ENCODE peak calls at places on chromosome 12, in five cellular contexts. Z is stomach, O is mucosa of descending colon, W is IMR-90, T is tibial artery. E is an unnamed sample.
A peak's percentile ranks its signal among the peaks of the same experiment; 100 is the strongest.

GRCh38 chr12:67916266-67916970 is 72.8 kb upstream of the IFNG-AS1 start:
- DNase-seq in Z (no peak), O (no peak), W (peak; percentile 24), T (no peak), E (no peak)

GRCh38 chr12:107571492-107571891 is 114.1 kb upstream of the PWP1 start:
- DNase-seq in Z (no peak), O (no peak), W (no peak), T (no peak), E (no peak)

GRCh38 chr12:49950310-49951251 is at the start of gene AQP2:
- DNase-seq in Z (no peak), O (no peak), W (no peak), T (no peak), E (no peak)

GRCh38 chr12:4225571-4225970 is 48.0 kb upstream of the CCND2 start:
- DNase-seq in Z (no peak), O (no peak), W (no peak), T (no peak), E (no peak)

GRCh38 chr12:132617822-132618682 is 524 bp upstream of the P2RX2 start:
- DNase-seq in Z (no peak), O (peak; percentile 35), W (no peak), T (no peak), E (no peak)

GRCh38 chr12:61232040-61232439 is 1028.2 kb upstream of the USP15 start:
- DNase-seq in Z (no peak), O (no peak), W (no peak), T (no peak), E (no peak)

GRCh38 chr12:130879212-130879686 is 7.4 kb downstream of the RAN start:
- DNase-seq in Z (no peak), O (no peak), W (no peak), T (no peak), E (no peak)

GRCh38 chr12:24617471-24617870 is 331.4 kb downstream of the BCAT1 start:
- DNase-seq in Z (no peak), O (no peak), W (peak; percentile 77), T (no peak), E (no peak)

GRCh38 chr12:47762850-47763440 is 4.3 kb upstream of the RAPGEF3 start:
- DNase-seq in Z (no peak), O (no peak), W (no peak), T (no peak), E (no peak)

GRCh38 chr12:12777056-12777455 is 8.4 kb upstream of the APOLD1 start:
- DNase-seq in Z (no peak), O (no peak), W (no peak), T (no peak), E (no peak)

GRCh38 chr12:59087077-59087673 is 166.9 kb upstream of the LRIG3 start:
- DNase-seq in Z (no peak), O (no peak), W (peak; percentile 39), T (no peak), E (no peak)

GRCh38 chr12:22670762-22671161 is 45.8 kb downstream of the ETNK1 start:
- DNase-seq in Z (no peak), O (no peak), W (peak; percentile 12), T (no peak), E (no peak)

GRCh38 chr12:54261817-54262402 is 18.0 kb downstream of the CBX5 start:
- DNase-seq in Z (no peak), O (no peak), W (no peak), T (no peak), E (no peak)

GRCh38 chr12:116370004-116370404 is 92.5 kb upstream of the MED13L start:
- DNase-seq in Z (no peak), O (no peak), W (peak; percentile 83), T (no peak), E (no peak)

GRCh38 chr12:117684471-117684870 is 284.3 kb downstream of the KSR2 start:
- DNase-seq in Z (no peak), O (no peak), W (no peak), T (no peak), E (no peak)

GRCh38 chr12:65325183-65325582 is 46.7 kb downstream of the MSRB3 start:
- DNase-seq in Z (no peak), O (no peak), W (no peak), T (no peak), E (no peak)

GRCh38 chr12:12387521-12387920 is 30.6 kb downstream of the BORCS5 start:
- DNase-seq in Z (no peak), O (no peak), W (peak; percentile 59), T (no peak), E (no peak)

GRCh38 chr12:132398386-132398991 is 69.1 kb upstream of the GALNT9 start:
- DNase-seq in Z (no peak), O (no peak), W (no peak), T (peak; percentile 65), E (no peak)

GRCh38 chr12:24111591-24111990 is 162.1 kb upstream of the SOX5 start:
- DNase-seq in Z (no peak), O (no peak), W (peak; percentile 68), T (no peak), E (no peak)

GRCh38 chr12:3315201-3315661 is 175.8 kb upstream of the PRMT8 start:
- DNase-seq in Z (peak; percentile 83), O (peak; percentile 34), W (peak; percentile 81), T (no peak), E (no peak)

GRCh38 chr12:132422057-132423043 is 67.6 kb upstream of the FBRSL1 start:
- DNase-seq in Z (no peak), O (no peak), W (peak; percentile 42), T (no peak), E (no peak)

GRCh38 chr12:123910057-123910456 is 62.6 kb downstream of the CCDC92 start:
- DNase-seq in Z (no peak), O (no peak), W (no peak), T (no peak), E (no peak)

GRCh38 chr12:117580718-117581062 is 219.3 kb upstream of the NOS1 start:
- DNase-seq in Z (no peak), O (peak; percentile 52), W (no peak), T (peak; percentile 79), E (no peak)

GRCh38 chr12:88552672-88553079 is 27.6 kb downstream of the KITLG start:
- DNase-seq in Z (no peak), O (no peak), W (peak; percentile 55), T (no peak), E (no peak)

DNA sequence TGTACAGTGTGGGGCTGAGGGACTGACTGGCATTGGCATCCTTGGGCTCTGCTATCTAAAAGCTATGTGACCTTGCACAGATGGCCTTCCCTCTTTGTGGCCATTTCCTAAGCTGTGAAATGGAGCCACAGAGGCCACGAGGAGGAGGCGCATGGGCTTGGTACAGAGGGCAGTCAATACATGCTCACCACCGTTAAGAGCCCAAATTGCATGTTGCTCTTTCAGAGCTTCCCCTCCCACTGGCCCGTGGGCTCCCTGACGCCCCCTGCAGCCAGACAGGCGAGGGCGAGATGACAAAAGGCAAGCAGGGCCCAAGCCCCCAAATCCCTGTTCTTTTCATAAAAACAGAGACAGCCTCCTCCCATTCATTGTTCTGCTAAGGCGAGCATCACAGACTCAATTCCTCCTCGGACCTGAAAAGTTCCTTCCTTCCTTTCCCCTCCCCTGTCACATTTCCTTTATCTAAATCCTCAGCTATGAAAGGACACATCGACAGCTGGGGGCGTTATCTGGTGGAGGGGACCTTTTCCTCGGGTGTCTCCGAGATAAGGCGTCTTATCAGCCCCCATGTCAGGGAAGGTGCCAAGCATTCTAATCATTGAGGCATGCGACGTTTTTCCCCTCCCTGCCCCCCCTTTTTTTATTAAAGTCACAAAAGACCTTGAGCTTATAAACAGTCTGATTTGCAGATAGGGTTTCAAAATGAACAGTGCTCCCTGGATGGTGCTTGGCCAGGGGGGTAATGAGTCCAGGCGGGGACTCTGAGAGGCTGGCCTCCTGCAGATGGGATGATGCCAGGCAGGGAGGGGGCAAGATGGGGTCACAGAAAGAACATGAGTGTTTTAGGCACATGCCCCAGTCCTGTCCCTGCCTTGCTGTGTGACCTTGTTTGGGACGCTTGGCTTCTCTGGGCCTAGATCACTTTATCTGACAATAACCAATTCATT is 26.4 kb downstream of the FAM222A start:
- DNase-seq in Z (peak; percentile 40), O (peak; percentile 17), W (no peak), T (peak; percentile 41), E (peak; percentile 6)
- TF ChIP-seq CTCF in Z (no peak), O (no peak), W (peak; percentile 2), T (no peak), E (no peak)

DNA sequence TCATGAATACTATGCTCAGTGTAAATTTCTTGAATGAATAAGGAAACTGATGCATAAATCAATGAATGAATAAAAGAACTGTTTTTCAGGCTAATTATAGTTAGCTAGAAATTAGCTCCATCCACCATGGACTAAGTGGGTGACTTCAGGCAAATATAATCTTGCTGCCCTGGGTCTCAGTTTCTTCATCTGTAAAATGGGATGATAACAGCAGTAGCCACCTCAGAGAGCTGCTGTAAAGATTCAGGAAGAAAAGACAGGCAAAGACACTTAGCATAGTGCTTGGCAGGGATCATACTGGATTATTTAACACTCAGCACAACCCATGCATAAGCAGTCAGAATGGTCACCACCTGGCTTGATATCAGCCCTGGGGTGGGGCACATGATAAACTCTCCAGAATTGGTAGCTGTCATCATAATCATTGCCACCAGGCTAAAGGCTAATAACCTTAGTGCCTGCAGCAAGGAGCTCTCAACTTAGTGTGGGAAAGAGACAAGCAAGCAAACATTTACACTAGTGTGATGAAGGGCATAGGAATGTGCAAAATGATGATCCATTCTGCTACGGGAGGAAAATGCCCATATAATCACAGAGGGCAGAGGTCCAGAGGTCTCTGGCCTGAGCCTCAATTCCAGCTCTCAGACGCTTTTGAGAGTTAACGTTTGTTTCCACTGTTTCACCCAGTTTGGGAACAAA is 234.7 kb upstream of the TBX3 start:
- DNase-seq in Z (no peak), O (peak; percentile 32), W (peak; percentile 72), T (no peak), E (no peak)
- TF ChIP-seq CTCF in Z (no peak), O (no peak), W (no peak), T (no peak), E (no peak)

GRCh38 chr12:121786441-121786825 is 7.1 kb downstream of the RHOF start:
- DNase-seq in Z (peak; percentile 85), O (peak; percentile 65), W (peak; percentile 94), T (no peak), E (no peak)
- TF ChIP-seq CTCF in Z (no peak), O (no peak), W (no peak), T (no peak), E (no peak)

DNA sequence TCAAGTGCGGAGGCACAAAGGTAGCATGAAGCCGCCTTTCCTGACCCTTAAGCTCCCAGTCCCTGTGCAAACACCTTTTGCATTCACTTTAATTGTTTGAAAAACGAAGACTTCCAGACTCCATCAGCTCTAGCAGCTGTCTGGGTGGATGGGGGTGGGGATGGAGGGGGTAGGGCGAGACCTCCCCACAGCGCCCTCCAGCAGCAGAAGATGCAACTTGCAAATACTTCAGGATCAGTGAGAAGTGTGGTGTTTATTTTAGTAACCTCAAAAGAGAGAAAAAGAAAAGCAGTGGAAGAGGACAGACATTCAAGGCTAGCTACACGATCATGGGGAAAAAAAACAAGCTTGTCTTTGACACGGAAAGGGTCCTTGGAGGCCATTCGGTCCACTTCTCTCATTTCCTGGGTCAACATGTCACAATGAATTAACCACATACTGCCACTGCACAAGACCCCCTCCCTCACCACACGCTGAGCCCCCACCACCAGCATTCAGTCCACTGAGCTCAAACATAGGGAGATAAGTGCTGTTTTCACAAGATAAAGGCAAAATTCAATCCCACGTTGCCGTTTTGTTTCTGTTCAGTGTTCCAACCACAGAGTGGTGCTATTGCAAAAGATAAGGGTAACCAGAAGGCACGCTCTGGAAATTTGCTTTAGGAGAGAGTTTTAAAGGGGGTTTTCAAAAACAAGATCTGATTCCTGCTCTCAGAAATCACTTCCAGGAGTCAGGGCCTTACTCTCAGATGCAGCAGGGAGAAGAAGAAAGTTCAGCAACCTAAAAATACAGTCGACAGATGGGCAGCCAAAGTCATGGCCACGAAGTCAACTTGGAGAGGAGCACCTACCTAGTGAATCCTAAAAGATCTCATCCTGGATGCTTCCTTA is 3.3 kb upstream of the NTF3 start:
- DNase-seq in Z (no peak), O (no peak), W (peak; percentile 75), T (no peak), E (no peak)
- TF ChIP-seq CTCF in Z (peak; percentile 50), O (no peak), W (peak; percentile 89), T (peak; percentile 86), E (no peak)